ENCODE peak calls at places on chromosomes 13 and 19, in five cellular contexts. E, L, F, X and B are unnamed samples.

GRCh38 chr19:53365899-53366493 is 491 bp downstream of the ZNF525 start:
- DNase-seq in E (no peak), F (peak), L (no peak), X (peak), B (peak)

GRCh38 chr19:41886761-41887710 is 4.1 kb downstream of the ARHGEF1 start:
- DNase-seq in F (no peak), X (no peak), E (no peak), L (no peak), B (no peak)

GRCh38 chr19:38290631-38291147 is 13.4 kb upstream of the C19orf33 start:
- DNase-seq in F (peak), L (no peak), X (no peak), E (peak), B (peak)

GRCh38 chr13:29991343-29991742 is 140.9 kb upstream of the UBL3 start:
- DNase-seq in F (peak), E (peak), L (no peak), X (no peak), B (peak)

GRCh38 chr13:40113644-40114304 is 458.3 kb downstream of the COG6 start:
- DNase-seq in F (no peak), X (no peak), E (no peak), L (no peak), B (no peak)

GRCh38 chr19:40831502-40832430 is 18.5 kb downstream of the CYP2A6 start:
- DNase-seq in L (no peak), X (no peak), F (peak), E (peak), B (peak)

GRCh38 chr19:28555317-28555716 is 657.6 kb downstream of the UQCRFS1 start:
- DNase-seq in X (no peak), L (no peak), E (no peak), F (no peak), B (no peak)

GRCh38 chr13:27403727-27404385 is 20.6 kb upstream of the GTF3A start:
- DNase-seq in X (no peak), E (no peak), L (no peak), F (no peak), B (no peak)

GRCh38 chr13:34035676-34036325 is 217.9 kb downstream of the RFC3 start:
- DNase-seq in X (no peak), F (peak), E (no peak), L (no peak), B (peak)

GRCh38 chr13:99985886-99986527 is 4.4 kb downstream of the ZIC2 start:
- DNase-seq in L (no peak), X (no peak), F (no peak), E (no peak), B (no peak)

GRCh38 chr19:41746593-41747227 is 8.6 kb upstream of the CEACAM6 start:
- DNase-seq in E (peak), L (no peak), F (peak), X (peak), B (peak)